ENCODE peak calls at places on chromosome 9, in six cellular contexts. L, P, I, A, J and Q are unnamed samples.

GRCh38 chr9:99513441-99514112 is 291.5 kb downstream of the SEC61B start:
- DNase-seq in L (no peak), P (no peak), I (no peak), A (no peak), J (no peak), Q (no peak)

GRCh38 chr9:18795947-18796705 is 236.9 kb downstream of the SAXO1 start:
- DNase-seq in L (peak; percentile 24), P (no peak), I (no peak), A (no peak), J (no peak), Q (no peak)

GRCh38 chr9:109182940-109183798 is 16.1 kb upstream of the FRRS1L start:
- DNase-seq in L (no peak), P (peak; percentile 79), I (no peak), A (no peak), J (no peak), Q (no peak)

GRCh38 chr9:137828527-137829259 is 48.9 kb upstream of the CACNA1B start:
- DNase-seq in L (no peak), P (no peak), I (no peak), A (no peak), J (no peak), Q (no peak)

GRCh38 chr9:109031241-109031640 is 17.9 kb upstream of the CTNNAL1 start:
- DNase-seq in L (no peak), P (no peak), I (no peak), A (no peak), J (no peak), Q (no peak)

GRCh38 chr9:35001803-35002502 is 12.4 kb downstream of the DNAJB5 start:
- DNase-seq in L (peak; percentile 78), P (no peak), I (no peak), A (no peak), J (no peak), Q (no peak)

GRCh38 chr9:127527560-127528268 is 76.4 kb downstream of the LRSAM1 start:
- DNase-seq in L (no peak), P (no peak), I (no peak), A (no peak), J (no peak), Q (peak; percentile 26)

GRCh38 chr9:136326061-136326776 is 1.1 kb upstream of the GPSM1 start:
- DNase-seq in L (no peak), P (no peak), I (no peak), A (no peak), J (no peak), Q (peak; percentile 64)

GRCh38 chr9:3508531-3509374 is 17.0 kb downstream of the RFX3 start:
- DNase-seq in L (no peak), P (no peak), I (no peak), A (no peak), J (no peak), Q (no peak)

GRCh38 chr9:99004115-99004514 is 60.4 kb downstream of the COL15A1 start:
- DNase-seq in L (no peak), P (no peak), I (no peak), A (no peak), J (no peak), Q (no peak)

GRCh38 chr9:27468450-27469110 is 55.5 kb upstream of the IFNK start:
- DNase-seq in L (no peak), P (no peak), I (no peak), A (peak; percentile 56), J (no peak), Q (no peak)

GRCh38 chr9:88947581-88948573 is 43.4 kb upstream of the S1PR3 start:
- DNase-seq in L (peak; percentile 77), P (no peak), I (no peak), A (no peak), J (no peak), Q (no peak)

GRCh38 chr9:94907246-94907936 is 180.9 kb downstream of the AOPEP start:
- DNase-seq in L (peak; percentile 64), P (peak; percentile 67), I (no peak), A (no peak), J (no peak), Q (no peak)
- H3K27ac ChIP-seq in L (peak overlapping the region; percentile 82), P (peak overlapping the region; percentile 40), I (no peak overlapping the region), A (no peak overlapping the region), J (peak overlapping the region; percentile 53), Q (peak overlapping the region; percentile 76)

GRCh38 chr9:101458955-101459631 is 23.5 kb upstream of the ALDOB start:
- DNase-seq in L (no peak), P (peak; percentile 34), I (no peak), A (no peak), J (peak; percentile 24), Q (no peak)
- TF ChIP-seq POLR2A in L (no peak), P (no peak), I (no peak), A (no peak), J (no peak), Q (no peak)

DNA sequence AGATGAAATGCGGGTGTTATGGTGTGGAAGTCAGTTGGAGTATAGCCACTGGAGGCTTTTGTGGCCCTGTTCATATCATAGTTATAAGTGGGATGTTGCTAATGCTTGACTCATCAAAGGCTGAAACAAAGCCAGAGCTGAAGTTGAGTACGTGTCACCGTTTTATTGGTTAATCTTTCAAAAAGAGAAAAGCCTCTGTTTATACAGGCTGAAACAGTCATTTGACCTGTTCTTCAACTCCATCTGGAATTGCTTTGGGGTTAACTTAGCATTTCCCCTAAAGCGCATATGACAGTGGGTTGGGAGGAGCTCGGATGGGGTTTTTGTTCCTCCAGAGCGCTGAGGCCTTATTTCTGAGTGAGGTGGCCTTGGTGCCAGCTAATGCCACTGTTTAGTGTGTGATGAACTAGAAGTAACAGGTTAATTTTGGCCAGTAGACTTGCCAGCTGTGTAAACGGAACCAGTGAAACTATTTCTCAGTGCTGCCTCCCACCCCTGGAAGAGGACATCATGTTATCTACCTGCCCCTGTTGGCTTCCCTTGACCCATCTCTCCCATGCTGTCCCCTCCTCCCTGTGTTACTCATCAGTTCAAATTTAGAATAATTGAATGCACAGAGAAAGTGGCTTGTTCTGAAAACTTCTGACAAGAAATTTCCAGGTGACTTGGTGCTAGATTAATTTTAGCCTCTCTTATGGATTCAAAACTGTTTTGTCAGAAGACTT is 34.2 kb downstream of the MTAP start:
- DNase-seq in L (no peak), P (no peak), I (no peak), A (no peak), J (no peak), Q (no peak)
- H3K9me3 ChIP-seq in L (no peaks in the 10 kb centered on the region), P (no peaks in the 10 kb centered on the region), I (no peaks in the 10 kb centered on the region), A (no peaks in the 10 kb centered on the region), J (no peaks in the 10 kb centered on the region), Q (no peaks in the 10 kb centered on the region)

GRCh38 chr9:130137870-130138653 is 34.1 kb upstream of the NCS1 start:
- DNase-seq in L (no peak), P (no peak), I (peak; percentile 44), A (no peak), J (no peak), Q (peak; percentile 65)
- H3K27ac ChIP-seq in L (peak overlapping the region; percentile 76), P (no peak overlapping the region), I (peak overlapping the region; percentile 45), A (peak overlapping the region; percentile 60), J (no peak overlapping the region), Q (peak overlapping the region; percentile 25)

GRCh38 chr9:120877276-120878034 is 467 bp upstream of the PHF19 start:
- DNase-seq in L (no peak), P (peak; percentile 57), I (no peak), A (peak; percentile 93), J (peak; percentile 49), Q (peak; percentile 51)
- TF ChIP-seq POLR2A in L (no peak), P (no peak), I (no peak), A (no peak), J (no peak), Q (no peak)

DNA sequence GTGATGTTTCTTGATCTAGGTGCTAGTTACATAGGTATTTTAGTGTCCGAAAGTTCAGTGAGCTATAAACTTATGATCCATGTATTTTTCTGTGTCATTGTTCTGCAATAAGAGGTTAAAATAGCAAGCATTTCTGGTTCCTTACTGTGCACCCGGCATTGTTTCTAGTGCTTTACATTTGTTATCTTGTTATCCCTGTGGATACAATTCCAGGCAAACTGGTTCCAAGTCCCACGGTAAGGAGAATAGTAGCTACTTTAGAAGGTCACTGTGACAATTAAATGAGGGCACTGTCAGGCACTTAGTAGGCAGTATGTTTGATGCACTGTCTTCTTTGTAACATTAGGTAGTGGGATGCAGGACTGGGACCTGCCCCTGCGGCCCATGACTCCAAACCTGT is 9.0 kb downstream of the FUBP3 start:
- DNase-seq in L (no peak), P (no peak), I (no peak), A (no peak), J (no peak), Q (no peak)
- H3K9me3 ChIP-seq in L (no peaks in the 10 kb centered on the region), P (no peaks in the 10 kb centered on the region), I (no peaks in the 10 kb centered on the region), A (no peaks in the 10 kb centered on the region), J (no peaks in the 10 kb centered on the region), Q (no peaks in the 10 kb centered on the region)